ENCODE peak calls at places on chromosomes 6 and 20, in five cellular contexts. K, Y, B, J and H are unnamed samples.

GRCh38 chr20:2874456-2874855 is 1.2 kb downstream of the PTPRA start:
- DNase-seq in J (peak; percentile 12), B (no peak), K (no peak), Y (no peak), H (no peak)

GRCh38 chr6:170290306-170291128 is at the start of gene DLL1:
- DNase-seq in K (no peak), J (peak; percentile 29), Y (no peak), B (peak; percentile 90), H (no peak)

GRCh38 chr6:75157336-75157735 is 48.5 kb downstream of the COL12A1 start:
- DNase-seq in K (no peak), J (no peak), B (no peak), Y (no peak), H (no peak)

GRCh38 chr6:169937389-169938261 is 186.2 kb downstream of the ERMARD start:
- DNase-seq in K (no peak), Y (no peak), J (no peak), B (no peak), H (no peak)

GRCh38 chr20:57773059-57773815 is 63.4 kb upstream of the PMEPA1 start:
- DNase-seq in J (no peak), B (no peak), Y (no peak), K (no peak), H (no peak)

GRCh38 chr20:51095755-51096509 is 73.0 kb upstream of the KCNG1 start:
- DNase-seq in J (no peak), Y (no peak), B (no peak), K (peak; percentile 27), H (no peak)

GRCh38 chr6:99148111-99148510 is 200.4 kb upstream of the FBXL4 start:
- DNase-seq in J (no peak), B (no peak), Y (no peak), K (no peak), H (no peak)

GRCh38 chr20:63223121-63223825 is 7.3 kb upstream of the YTHDF1 start:
- DNase-seq in K (peak; percentile 62), B (no peak), Y (no peak), J (peak; percentile 35), H (no peak)

GRCh38 chr6:41729624-41730023 is 5.8 kb downstream of the TFEB start:
- DNase-seq in K (no peak), B (no peak), J (no peak), Y (no peak), H (no peak)

GRCh38 chr20:48758206-48758820 is 69.5 kb downstream of the PREX1 start:
- DNase-seq in B (no peak), Y (no peak), J (no peak), K (no peak), H (no peak)

GRCh38 chr20:41989039-41989679 is 371.0 kb upstream of the CHD6 start:
- DNase-seq in B (no peak), J (no peak), K (no peak), Y (no peak), H (no peak)

GRCh38 chr20:50163570-50164317 is 10.2 kb upstream of the PEDS1 start:
- DNase-seq in Y (no peak), K (no peak), J (peak; percentile 52), B (no peak), H (no peak)

GRCh38 chr6:39476151-39476550 is 153.6 kb upstream of the KCNK16 start:
- DNase-seq in K (no peak), B (no peak), J (peak; percentile 26), Y (no peak), H (no peak)

GRCh38 chr20:58716476-58717277 is 24.1 kb downstream of the NPEPL1 start:
- DNase-seq in J (no peak), Y (peak; percentile 35), K (no peak), B (peak; percentile 43), H (no peak)

GRCh38 chr20:57004416-57004815 is 262.0 kb downstream of the BMP7 start:
- DNase-seq in J (no peak), K (no peak), B (no peak), Y (no peak), H (no peak)

GRCh38 chr20:13723015-13723414 is 61.7 kb downstream of the ESF1 start:
- DNase-seq in J (no peak), Y (no peak), B (no peak), K (peak; percentile 10), H (no peak)

GRCh38 chr6:138405816-138406403 is 1.9 kb downstream of the HEBP2 start:
- DNase-seq in J (no peak), B (no peak), Y (no peak), K (no peak), H (no peak)

GRCh38 chr6:108675226-108676160 is 114.8 kb downstream of the FOXO3 start:
- DNase-seq in B (no peak), K (no peak), J (no peak), Y (no peak), H (no peak)

GRCh38 chr6:26304213-26305096 is 60.5 kb upstream of the BTN3A2 start:
- DNase-seq in B (no peak), Y (peak; percentile 64), J (peak; percentile 69), K (peak; percentile 91), H (no peak)

GRCh38 chr6:11381801-11382513 is 149.5 kb upstream of the NEDD9 start:
- DNase-seq in J (no peak), K (no peak), Y (no peak), B (no peak), H (no peak)

GRCh38 chr20:25281541-25281991 is 33.7 kb downstream of the PYGB start:
- DNase-seq in K (no peak), J (no peak), Y (peak; percentile 27), B (peak; percentile 22), H (no peak)

GRCh38 chr6:40389176-40389767 is 197.9 kb downstream of the LRFN2 start:
- DNase-seq in J (no peak), B (no peak), K (no peak), Y (no peak), H (no peak)

GRCh38 chr6:94501546-94501945 is 1075.8 kb upstream of the MANEA start:
- DNase-seq in K (no peak), Y (no peak), B (no peak), J (peak; percentile 0), H (no peak)

GRCh38 chr20:62539208-62539607 is 63.4 kb upstream of the GATA5 start:
- DNase-seq in Y (no peak), K (no peak), B (no peak), J (no peak), H (no peak)

GRCh38 chr6:29909995-29910394 is 32.3 kb upstream of the HLA-A start:
- DNase-seq in Y (no peak), B (no peak), K (no peak), J (no peak), H (no peak)

GRCh38 chr20:9756660-9757059 is 82.2 kb downstream of the PAK5 start:
- DNase-seq in J (no peak), Y (no peak), K (no peak), B (no peak), H (no peak)

GRCh38 chr6:131042664-131043063 is 20.4 kb downstream of the EPB41L2 start:
- DNase-seq in J (no peak), Y (no peak), B (no peak), K (no peak), H (no peak)

DNA sequence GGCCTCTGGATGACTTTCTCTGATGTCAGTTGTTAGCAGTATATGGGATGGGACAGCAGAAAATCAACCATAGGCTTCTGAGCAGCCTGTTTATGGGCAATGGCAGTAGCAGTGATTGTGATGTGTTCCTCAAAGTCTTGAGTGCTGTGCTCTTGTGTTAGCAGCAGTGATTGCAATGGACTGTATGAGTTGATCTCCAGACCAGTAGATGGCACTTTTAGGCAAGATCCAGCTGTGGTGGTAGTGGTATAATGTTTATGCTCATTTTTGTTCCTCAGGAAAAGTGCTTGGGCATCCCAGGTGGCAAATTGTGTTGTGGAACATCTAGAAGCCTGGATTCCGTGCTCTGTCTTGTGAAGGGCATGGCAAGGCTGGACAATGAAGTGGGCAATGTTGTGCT is 181.6 kb upstream of the SYNCRIP start:
- DNase-seq in B (no peak), J (no peak), Y (no peak), K (peak; percentile 0), H (no peak)
- TF ChIP-seq CTCF in B (no peak), J (no peak), Y (no peak), K (no peak), H (peak; percentile 6)

GRCh38 chr6:65933390-65933789 is 226.4 kb upstream of the EYS start:
- DNase-seq in K (peak; percentile 54), B (no peak), Y (no peak), J (no peak), H (no peak)
- H3K4me3 ChIP-seq in K (no peak overlapping the region), B (no peak overlapping the region), Y (no peak overlapping the region), J (no peak overlapping the region), H (no peak overlapping the region)

GRCh38 chr6:3794092-3794491 is 42.6 kb upstream of the PXDC1 start:
- DNase-seq in B (no peak), J (no peak), Y (no peak), K (no peak), H (no peak)

GRCh38 chr6:3795836-3796395 is 44.4 kb upstream of the PXDC1 start:
- DNase-seq in J (no peak), Y (no peak), K (no peak), B (peak; percentile 76), H (no peak)

GRCh38 chr6:3797231-3798200 is 46.0 kb upstream of the PXDC1 start:
- DNase-seq in J (peak; percentile 82), B (no peak), Y (no peak), K (peak; percentile 55), H (peak; percentile 93)

GRCh38 chr6:3798211-3798909 is 46.8 kb upstream of the PXDC1 start:
- DNase-seq in Y (no peak), J (no peak), B (no peak), K (no peak), H (no peak)

GRCh38 chr6:3796396-3796795 is 44.9 kb upstream of the PXDC1 start:
- DNase-seq in K (no peak), J (no peak), B (no peak), Y (no peak), H (no peak)
- TF ChIP-seq CTCF in K (no peak), J (no peak), B (no peak), Y (no peak), H (no peak)

GRCh38 chr6:13274707-13275434 is 53.5 kb downstream of the TBC1D7 start:
- DNase-seq in K (no peak), B (no peak), Y (no peak), J (no peak), H (no peak)

GRCh38 chr6:13273202-13273930 is 55.0 kb downstream of the TBC1D7 start:
- DNase-seq in K (no peak), B (no peak), Y (no peak), J (no peak), H (no peak)

GRCh38 chr6:13275435-13275989 is 52.8 kb downstream of the TBC1D7 start:
- DNase-seq in J (no peak), B (no peak), Y (no peak), K (no peak), H (no peak)

GRCh38 chr6:13273931-13274706 is 54.2 kb downstream of the TBC1D7 start:
- DNase-seq in Y (no peak), K (no peak), B (no peak), J (no peak), H (no peak)

GRCh38 chr6:13272131-13273046 is 55.9 kb downstream of the TBC1D7 start:
- DNase-seq in K (no peak), Y (no peak), B (no peak), J (no peak), H (peak; percentile 73)
- H3K4me3 ChIP-seq in K (no peak overlapping the region), Y (no peak overlapping the region), B (no peak overlapping the region), J (no peak overlapping the region), H (no peak overlapping the region)